ENCODE peak calls at places on chromosomes 7 and 10, in five cellular contexts. L, Z, G, F and I are unnamed samples.

GRCh38 chr10:89491932-89492331 is 43.5 kb downstream of the SLC16A12 start:
- DNase-seq in L (no peak), Z (no peak), G (no peak), F (no peak), I (no peak)

GRCh38 chr10:72298774-72299519 is 25.2 kb downstream of the DDIT4 start:
- DNase-seq in L (no peak), Z (no peak), G (no peak), F (no peak), I (no peak)

GRCh38 chr10:101050206-101051069 is 11.4 kb upstream of the KAZALD1 start:
- DNase-seq in L (peak), Z (peak), G (peak), F (peak), I (no peak)

GRCh38 chr7:123828805-123829204 is 16.2 kb upstream of the HYAL4 start:
- DNase-seq in L (no peak), Z (no peak), G (no peak), F (no peak), I (no peak)

GRCh38 chr10:101001225-101002035 is 1.8 kb downstream of the LZTS2 start:
- DNase-seq in L (no peak), Z (no peak), G (peak), F (peak), I (no peak)

GRCh38 chr10:118742787-118743186 is 12.0 kb downstream of the CACUL1 start:
- DNase-seq in L (no peak), Z (no peak), G (no peak), F (no peak), I (no peak)

GRCh38 chr7:128025380-128025779 is 5.9 kb downstream of the LRRC4 start:
- DNase-seq in L (no peak), Z (no peak), G (no peak), F (no peak), I (no peak)

GRCh38 chr10:91242940-91243339 is 22.5 kb downstream of the PCGF5 start:
- DNase-seq in L (no peak), Z (no peak), G (no peak), F (peak), I (no peak)

GRCh38 chr7:125355899-125356298 is 426.3 kb upstream of the POT1 start:
- DNase-seq in L (no peak), Z (no peak), G (no peak), F (peak), I (no peak)

GRCh38 chr7:143375298-143376034 is 5.7 kb upstream of the ZYX start:
- DNase-seq in L (no peak), Z (no peak), G (no peak), F (peak), I (no peak)

GRCh38 chr10:6409982-6410694 is 169.9 kb downstream of the PRKCQ start:
- DNase-seq in L (no peak), Z (no peak), G (peak), F (peak), I (no peak)

GRCh38 chr7:41573881-41574280 is 129.0 kb downstream of the INHBA start:
- DNase-seq in L (no peak), Z (no peak), G (no peak), F (peak), I (no peak)

GRCh38 chr7:1059200-1060091 is 15.1 kb downstream of the GPR146 start:
- DNase-seq in L (peak), Z (no peak), G (no peak), F (peak), I (peak)

GRCh38 chr10:53839437-53840039 is 961.5 kb downstream of the PCDH15 start:
- DNase-seq in L (no peak), Z (no peak), G (no peak), F (peak), I (no peak)

GRCh38 chr10:124944982-124945381 is 3.1 kb downstream of the ZRANB1 start:
- DNase-seq in L (no peak), Z (no peak), G (no peak), F (peak), I (no peak)

GRCh38 chr7:770786-771185 is 43.7 kb upstream of the PRKAR1B start:
- DNase-seq in L (no peak), Z (no peak), G (no peak), F (no peak), I (no peak)

GRCh38 chr7:30771859-30772429 is 727 bp downstream of the MINDY4 start:
- DNase-seq in L (no peak), Z (no peak), G (no peak), F (no peak), I (no peak)

GRCh38 chr10:121610798-121611325 is 12.6 kb upstream of the FGFR2 start:
- DNase-seq in L (no peak), Z (no peak), G (no peak), F (no peak), I (no peak)